ENCODE peak calls at places on chromosomes 13 and 19, in four cellular contexts. W is thoracic aorta; E is cardiac muscle cell; P is naive thymus-derived CD4-positive, alpha-beta T cell. B is an unnamed sample. For H3K4me1, the result is how much of the 10 kb centered on the place peaks cover.

GRCh38 chr19:16814526-16815100 is 14.6 kb upstream of the SIN3B start:
- DNase-seq in E (peak), W (no peak), P (no peak), B (no peak)

GRCh38 chr13:102620512-102620911 is 23.7 kb downstream of the TPP2 start:
- DNase-seq in W (no peak), P (no peak), E (no peak), B (no peak)

GRCh38 chr13:29548722-29549446 is 46.6 kb downstream of the SLC7A1 start:
- DNase-seq in P (no peak), W (no peak), E (peak), B (no peak)

GRCh38 chr19:27909185-27909840 is 1303.6 kb downstream of the UQCRFS1 start:
- DNase-seq in E (no peak), P (no peak), W (no peak), B (no peak)

GRCh38 chr19:1864480-1865171 is 1.2 kb upstream of the KLF16 start:
- DNase-seq in E (peak), W (no peak), P (no peak), B (peak)

GRCh38 chr13:97631158-97631557 is 197.2 kb downstream of the RAP2A start:
- DNase-seq in W (no peak), E (no peak), P (no peak), B (no peak)

GRCh38 chr13:106637519-106637918 is 69.6 kb upstream of the ARGLU1 start:
- DNase-seq in E (no peak), P (no peak), W (no peak), B (no peak)

GRCh38 chr13:36536546-36536945 is 104.3 kb downstream of the CCNA1 start:
- DNase-seq in P (no peak), W (no peak), E (no peak), B (no peak)

GRCh38 chr19:32837531-32837930 is 32.0 kb downstream of the SLC7A9 start:
- DNase-seq in P (no peak), E (no peak), W (no peak), B (no peak)

GRCh38 chr19:58477130-58477529 is 978 bp downstream of the ZNF446 start:
- DNase-seq in W (no peak), E (no peak), P (no peak), B (no peak)

GRCh38 chr13:98664924-98665637 is 87.4 kb downstream of the SLC15A1 start:
- DNase-seq in E (no peak), W (no peak), P (no peak), B (no peak)

GRCh38 chr19:3866798-3867638 is 1.8 kb downstream of the ZFR2 start:
- DNase-seq in W (no peak), P (no peak), E (no peak), B (no peak)

GRCh38 chr13:112092453-112092852 is 25.5 kb downstream of the SOX1 start:
- DNase-seq in P (no peak), W (no peak), E (no peak), B (no peak)

GRCh38 chr13:106555631-106556328 is 12.2 kb downstream of the ARGLU1 start:
- DNase-seq in E (peak), W (no peak), P (no peak), B (no peak)

GRCh38 chr19:2426661-2427322 is 594 bp downstream of the TIMM13 start:
- DNase-seq in W (no peak), P (no peak), E (peak), B (no peak)

DNA sequence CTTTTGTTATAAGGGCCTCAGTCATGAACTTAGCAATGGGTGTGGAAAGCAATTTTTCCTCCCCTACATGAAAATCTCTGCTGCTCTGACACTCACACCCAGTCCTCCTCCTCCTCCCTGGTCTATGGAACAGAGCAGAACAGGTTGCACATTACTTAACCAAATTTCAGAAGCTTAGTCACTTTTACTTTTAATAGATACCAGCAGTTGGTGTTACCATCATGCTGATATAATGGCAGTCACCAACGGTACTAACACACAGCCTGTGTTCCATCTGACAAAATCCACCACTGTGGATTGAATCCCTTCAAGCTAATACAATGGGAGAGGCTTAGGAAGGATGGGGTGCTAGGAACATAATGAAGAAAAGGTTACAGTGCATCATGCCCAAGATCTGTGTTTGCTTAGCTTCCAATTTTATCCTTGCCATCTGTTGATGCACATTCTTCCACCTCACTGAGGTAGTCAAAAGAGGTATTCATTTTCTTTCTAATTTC is 9.8 kb downstream of the TPT1 start:
- DNase-seq in E (no peak), P (no peak), W (no peak), B (no peak)
- H3K27ac ChIP-seq in E (no peak), P (no peak), W (peak), B (no peak)

GRCh38 chr13:25912961-25913360 is 138.9 kb downstream of the SHISA2 start:
- DNase-seq in W (no peak), P (no peak), E (no peak), B (no peak)
- H3K4me1 ChIP-seq in W (under half), P (under half), E (under half), B (under half)

GRCh38 chr19:10284641-10285278 is 2.0 kb upstream of the ICAM4 start:
- DNase-seq in P (no peak), E (no peak), W (no peak), B (no peak)

GRCh38 chr19:10285393-10285792 is 1.4 kb upstream of the ICAM4 start:
- DNase-seq in E (no peak), W (no peak), P (no peak), B (no peak)

GRCh38 chr19:10286803-10287737 is at the start of gene ICAM4:
- DNase-seq in P (peak), W (no peak), E (peak), B (no peak)

GRCh38 chr19:10283301-10283733 is 3.4 kb upstream of the ICAM4 start:
- DNase-seq in P (no peak), E (no peak), W (no peak), B (no peak)

GRCh38 chr19:10283786-10284540 is 2.8 kb upstream of the ICAM4 start:
- DNase-seq in P (no peak), E (no peak), W (no peak), B (no peak)
- H3K27ac ChIP-seq in P (no peak), E (no peak), W (no peak), B (no peak)

GRCh38 chr13:46172531-46172991 is 9.4 kb downstream of the LCP1 start:
- DNase-seq in P (peak), E (no peak), W (no peak), B (peak)
- H3K4me1 ChIP-seq in P (half or more), E (under half), W (under half), B (half or more)

GRCh38 chr13:114129649-114130062 is 2.8 kb downstream of the RASA3 start:
- DNase-seq in P (no peak), W (no peak), E (no peak), B (peak)
- H3K27ac ChIP-seq in P (peak), W (peak), E (no peak), B (peak)

GRCh38 chr19:15280915-15281683 is 48.9 kb upstream of the EPHX3 start:
- DNase-seq in W (no peak), P (no peak), E (peak), B (no peak)

GRCh38 chr19:15283141-15283885 is 49.0 kb downstream of the BRD4 start:
- DNase-seq in P (no peak), W (peak), E (peak), B (no peak)

GRCh38 chr19:15284091-15284490 is 48.2 kb downstream of the BRD4 start:
- DNase-seq in P (no peak), E (no peak), W (no peak), B (no peak)

GRCh38 chr19:15280048-15280725 is 47.9 kb upstream of the EPHX3 start:
- DNase-seq in P (no peak), W (no peak), E (no peak), B (no peak)

GRCh38 chr19:15282311-15282705 is 50.0 kb downstream of the BRD4 start:
- DNase-seq in W (no peak), E (no peak), P (no peak), B (no peak)
- H3K4me1 ChIP-seq in W (half or more), E (half or more), P (half or more), B (half or more)

DNA sequence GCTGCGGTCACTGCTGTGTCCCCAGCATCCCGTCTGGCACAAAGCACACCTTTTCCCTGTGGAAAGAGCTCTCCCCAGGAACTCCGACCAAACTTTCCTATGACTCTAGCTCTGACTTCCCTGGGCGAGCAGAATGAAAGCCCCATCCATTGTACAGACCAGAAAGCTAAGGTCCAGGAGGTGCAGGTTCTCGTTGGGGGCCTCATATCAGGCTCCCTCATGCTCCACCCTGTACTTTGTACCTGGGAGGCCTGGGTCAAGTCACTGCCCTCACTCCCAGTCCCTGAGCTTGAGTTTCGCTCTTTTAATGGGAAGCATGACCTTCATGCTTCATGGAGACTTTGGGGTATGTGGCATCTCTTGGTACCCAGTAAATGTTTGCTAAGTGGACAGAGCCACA is 18.4 kb downstream of the CYTH2 start:
- DNase-seq in P (no peak), W (no peak), E (no peak), B (no peak)
- H3K27ac ChIP-seq in P (no peak), W (no peak), E (no peak), B (no peak)